ENCODE peak calls at places on chromosomes 2 and 18, in six cellular contexts. G is GM04503, X is AG04450, W is memory B cell, D is HCT116, Y is HFF-Myc. P is an unnamed sample.
A peak's percentile ranks its signal among the peaks of the same experiment; 100 is the strongest.

GRCh38 chr2:60216452-60216995 is 336.9 kb downstream of the BCL11A start:
- DNase-seq in G (no peak), X (no peak), W (no peak), D (no peak), Y (no peak), P (no peak)

GRCh38 chr2:10333966-10334365 is 31.3 kb downstream of the HPCAL1 start:
- DNase-seq in G (no peak), X (no peak), W (no peak), D (no peak), Y (no peak), P (no peak)

GRCh38 chr2:130369589-130370341 is 13.9 kb downstream of the PTPN18 start:
- DNase-seq in G (no peak), X (no peak), W (no peak), D (no peak), Y (no peak), P (no peak)

GRCh38 chr2:84040281-84040680 is 418.8 kb downstream of the SUCLG1 start:
- DNase-seq in G (no peak), X (no peak), W (no peak), D (no peak), Y (no peak), P (no peak)

GRCh38 chr2:53315170-53315569 is 452.4 kb upstream of the CHAC2 start:
- DNase-seq in G (no peak), X (no peak), W (no peak), D (no peak), Y (no peak), P (no peak)

GRCh38 chr2:241844831-241845578 is 13.7 kb downstream of the PDCD1 start:
- DNase-seq in G (no peak), X (no peak), W (no peak), D (no peak), Y (no peak), P (peak; percentile 16)

GRCh38 chr2:216735086-216735485 is 39.7 kb upstream of the IGFBP5 start:
- DNase-seq in G (no peak), X (peak; percentile 42), W (no peak), D (no peak), Y (no peak), P (no peak)

GRCh38 chr18:62957885-62958472 is 242.6 kb downstream of the PHLPP1 start:
- DNase-seq in G (no peak), X (no peak), W (peak; percentile 38), D (peak; percentile 40), Y (no peak), P (no peak)

GRCh38 chr2:178266445-178266844 is 72.1 kb downstream of the OSBPL6 start:
- DNase-seq in G (no peak), X (no peak), W (no peak), D (no peak), Y (no peak), P (no peak)

GRCh38 chr2:73701968-73702665 is 35.0 kb downstream of the TPRKB start:
- DNase-seq in G (no peak), X (no peak), W (no peak), D (no peak), Y (no peak), P (no peak)

GRCh38 chr2:240127911-240128607 is 8.0 kb downstream of the COPS9 start:
- DNase-seq in G (no peak), X (no peak), W (no peak), D (no peak), Y (no peak), P (no peak)

GRCh38 chr2:69995511-69995910 is 34.1 kb upstream of the ASPRV1 start:
- DNase-seq in G (no peak), X (no peak), W (no peak), D (no peak), Y (no peak), P (peak; percentile 5)

GRCh38 chr2:208001924-208002323 is 23.4 kb downstream of the PLEKHM3 start:
- DNase-seq in G (no peak), X (no peak), W (no peak), D (no peak), Y (no peak), P (no peak)

GRCh38 chr18:67500512-67500911 is 16.0 kb downstream of the DSEL start:
- DNase-seq in G (no peak), X (no peak), W (no peak), D (no peak), Y (no peak), P (no peak)

GRCh38 chr2:96832401-96832750 is 11.4 kb downstream of the ANKRD23 start:
- DNase-seq in G (no peak), X (no peak), W (no peak), D (no peak), Y (no peak), P (no peak)

GRCh38 chr2:136242687-136243277 is 124.8 kb upstream of the CXCR4 start:
- DNase-seq in G (no peak), X (no peak), W (no peak), D (no peak), Y (no peak), P (no peak)

GRCh38 chr2:78992807-78993517 is 32.5 kb upstream of the REG3G start:
- DNase-seq in G (no peak), X (no peak), W (no peak), D (no peak), Y (no peak), P (no peak)

GRCh38 chr18:36526611-36527010 is 229.1 kb downstream of the FHOD3 start:
- DNase-seq in G (no peak), X (no peak), W (no peak), D (no peak), Y (no peak), P (no peak)

GRCh38 chr2:47899915-47900314 is 6.4 kb downstream of the FBXO11 start:
- DNase-seq in G (no peak), X (no peak), W (no peak), D (no peak), Y (no peak), P (no peak)

GRCh38 chr2:230130668-230131364 is 62.1 kb upstream of the SLC16A14 start:
- DNase-seq in G (peak; percentile 37), X (peak; percentile 81), W (no peak), D (peak; percentile 42), Y (no peak), P (peak; percentile 30)

GRCh38 chr2:156399950-156400703 is 36.1 kb upstream of the GPD2 start:
- DNase-seq in G (no peak), X (peak; percentile 21), W (no peak), D (peak; percentile 68), Y (no peak), P (peak; percentile 63)

GRCh38 chr2:234451852-234452625 is 44.8 kb downstream of the ARL4C start:
- DNase-seq in G (peak; percentile 78), X (peak; percentile 87), W (no peak), D (no peak), Y (no peak), P (no peak)

GRCh38 chr2:48719480-48720177 is 35.9 kb downstream of the LHCGR start:
- DNase-seq in G (no peak), X (no peak), W (no peak), D (no peak), Y (no peak), P (no peak)